ENCODE peak calls at places on chromosomes 12 and 14, in five cellular contexts. One of them, this sample, is unnamed. For H3K27me3, the result is how much of the 10 kb centered on the place peaks cover.

GRCh38 chr12:81644503-81644902 is 114.6 kb downstream of the PPFIA2 start:
- DNase-seq in hepatocyte: peak
- DNase-seq in adipocyte: peak
- DNase-seq in aorta: no peak
- DNase-seq in pancreas: no peak
- DNase-seq in this sample: peak

GRCh38 chr12:113056631-113057488 is at the start of gene DTX1:
- DNase-seq in hepatocyte: no peak
- DNase-seq in adipocyte: peak
- DNase-seq in aorta: no peak
- DNase-seq in pancreas: peak
- DNase-seq in this sample: no peak

GRCh38 chr12:1350055-1350933 is 244.1 kb downstream of the FBXL14 start:
- DNase-seq in hepatocyte: peak
- DNase-seq in adipocyte: peak
- DNase-seq in aorta: no peak
- DNase-seq in pancreas: no peak
- DNase-seq in this sample: no peak

GRCh38 chr12:97140355-97140754 is 233.3 kb downstream of the NEDD1 start:
- DNase-seq in hepatocyte: no peak
- DNase-seq in adipocyte: no peak
- DNase-seq in aorta: no peak
- DNase-seq in pancreas: no peak
- DNase-seq in this sample: no peak

GRCh38 chr14:90513151-90514014 is 116.6 kb downstream of the CALM1 start:
- DNase-seq in hepatocyte: peak
- DNase-seq in adipocyte: no peak
- DNase-seq in aorta: peak
- DNase-seq in pancreas: peak
- DNase-seq in this sample: no peak

GRCh38 chr14:72781476-72782181 is 112.3 kb downstream of the DPF3 start:
- DNase-seq in hepatocyte: peak
- DNase-seq in adipocyte: peak
- DNase-seq in aorta: no peak
- DNase-seq in pancreas: no peak
- DNase-seq in this sample: no peak

GRCh38 chr12:128755565-128755964 is 68.2 kb downstream of the SLC15A4 start:
- DNase-seq in hepatocyte: no peak
- DNase-seq in adipocyte: no peak
- DNase-seq in aorta: no peak
- DNase-seq in pancreas: no peak
- DNase-seq in this sample: no peak

GRCh38 chr14:35349966-35350365 is 54.6 kb downstream of the NFKBIA start:
- DNase-seq in hepatocyte: no peak
- DNase-seq in adipocyte: no peak
- DNase-seq in aorta: peak
- DNase-seq in pancreas: no peak
- DNase-seq in this sample: no peak

GRCh38 chr14:53537421-53538315 is 384.5 kb upstream of the DDHD1 start:
- DNase-seq in hepatocyte: peak
- DNase-seq in adipocyte: peak
- DNase-seq in aorta: no peak
- DNase-seq in pancreas: no peak
- DNase-seq in this sample: no peak

GRCh38 chr12:102024765-102025164 is 37.0 kb downstream of the WASHC3 start:
- DNase-seq in hepatocyte: no peak
- DNase-seq in adipocyte: peak
- DNase-seq in aorta: no peak
- DNase-seq in pancreas: no peak
- DNase-seq in this sample: no peak

DNA sequence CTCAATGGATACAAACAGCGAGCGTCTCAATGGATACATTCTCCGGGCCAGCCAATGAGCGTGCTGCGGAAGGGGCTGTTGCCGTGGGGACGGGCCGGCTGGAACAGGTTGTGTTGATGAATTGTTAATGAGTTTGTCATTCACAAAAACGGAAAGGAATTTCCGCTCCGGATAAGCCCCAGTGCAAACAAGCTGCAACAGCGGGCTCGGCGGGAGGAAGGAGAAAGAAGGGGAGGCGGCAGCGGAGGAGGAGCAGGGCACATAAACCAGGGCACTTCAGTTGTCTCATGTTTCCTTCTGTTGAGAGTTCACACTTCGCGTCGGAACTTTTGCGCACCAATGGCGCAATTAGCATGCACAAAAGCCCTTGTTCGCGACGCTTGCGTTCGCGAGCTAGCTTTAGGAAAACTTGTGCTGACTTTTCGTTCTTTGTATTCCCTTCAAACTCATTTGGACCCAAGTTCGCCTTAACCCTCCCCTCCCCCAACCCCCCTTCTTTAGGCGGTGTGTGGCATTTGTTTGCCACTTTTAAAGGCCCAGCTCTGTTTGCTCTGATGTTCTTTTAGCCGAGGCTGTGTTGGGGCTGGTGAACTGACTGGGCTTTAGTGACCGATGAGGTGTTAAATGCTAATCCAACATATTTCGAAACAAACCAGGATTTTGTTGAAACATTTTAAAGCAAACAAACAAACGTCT is at the start of gene DUSP6:
- DNase-seq in hepatocyte: peak
- DNase-seq in adipocyte: peak
- DNase-seq in aorta: peak
- DNase-seq in pancreas: peak
- DNase-seq in this sample: peak
- H3K27me3 ChIP-seq in hepatocyte: under half
- H3K27me3 ChIP-seq in adipocyte: under half
- H3K27me3 ChIP-seq in aorta: under half
- H3K27me3 ChIP-seq in pancreas: under half
- H3K27me3 ChIP-seq in this sample: under half

GRCh38 chr14:61042220-61042619 is 61.2 kb downstream of the SLC38A6 start:
- DNase-seq in hepatocyte: no peak
- DNase-seq in adipocyte: no peak
- DNase-seq in aorta: no peak
- DNase-seq in pancreas: no peak
- DNase-seq in this sample: no peak
- H3K27me3 ChIP-seq in hepatocyte: under half
- H3K27me3 ChIP-seq in adipocyte: under half
- H3K27me3 ChIP-seq in aorta: under half
- H3K27me3 ChIP-seq in pancreas: under half
- H3K27me3 ChIP-seq in this sample: under half

GRCh38 chr12:54042970-54043744 is 10.3 kb downstream of the HOXC5 start:
- DNase-seq in hepatocyte: no peak
- DNase-seq in adipocyte: no peak
- DNase-seq in aorta: no peak
- DNase-seq in pancreas: no peak
- DNase-seq in this sample: no peak
- H3K27me3 ChIP-seq in hepatocyte: half or more
- H3K27me3 ChIP-seq in adipocyte: under half
- H3K27me3 ChIP-seq in aorta: under half
- H3K27me3 ChIP-seq in pancreas: under half
- H3K27me3 ChIP-seq in this sample: under half

DNA sequence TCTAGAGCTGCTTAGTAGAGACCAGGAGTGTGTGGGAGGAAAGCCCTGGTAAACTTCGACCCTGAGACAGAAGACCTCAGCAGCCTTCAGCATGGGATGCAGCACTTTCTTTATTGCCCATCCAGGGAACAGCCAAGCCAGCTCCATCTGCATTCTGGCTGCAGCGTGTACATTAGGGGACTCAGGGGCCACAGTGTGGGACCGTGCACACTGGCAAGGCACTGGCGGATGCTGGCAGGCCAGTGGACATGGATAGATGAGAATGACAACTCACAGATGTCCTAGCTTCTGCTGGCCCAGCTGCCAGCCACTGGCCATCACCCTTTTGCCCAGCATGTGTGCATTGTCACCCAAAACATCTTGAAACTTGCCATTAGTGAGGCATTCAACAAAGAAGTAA is 12.5 kb downstream of the PLD4 start:
- DNase-seq in hepatocyte: no peak
- DNase-seq in adipocyte: no peak
- DNase-seq in aorta: peak
- DNase-seq in pancreas: no peak
- DNase-seq in this sample: no peak
- H3K27me3 ChIP-seq in hepatocyte: half or more
- H3K27me3 ChIP-seq in adipocyte: under half
- H3K27me3 ChIP-seq in aorta: under half
- H3K27me3 ChIP-seq in pancreas: under half
- H3K27me3 ChIP-seq in this sample: half or more

DNA sequence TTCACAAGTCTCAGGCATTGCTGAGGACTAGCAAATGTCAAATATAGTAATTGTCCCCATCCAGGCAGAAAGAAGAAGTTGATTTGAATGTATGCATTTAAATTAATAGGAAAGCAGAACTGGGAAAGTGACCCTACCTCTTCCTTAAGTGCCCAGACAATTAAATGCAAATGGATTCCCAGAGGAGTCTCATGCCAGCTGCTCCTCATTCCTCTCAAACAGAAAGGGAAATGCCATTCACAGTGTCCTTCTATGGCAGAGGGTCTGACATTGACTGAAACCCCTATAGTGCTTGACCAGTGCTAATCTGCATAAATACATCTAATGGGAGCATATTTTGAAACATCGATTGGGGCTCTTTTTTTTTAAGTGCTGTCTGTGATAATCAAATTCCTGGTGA is 292.4 kb upstream of the SEL1L start:
- DNase-seq in hepatocyte: no peak
- DNase-seq in adipocyte: no peak
- DNase-seq in aorta: no peak
- DNase-seq in pancreas: no peak
- DNase-seq in this sample: no peak
- H3K27me3 ChIP-seq in hepatocyte: under half
- H3K27me3 ChIP-seq in adipocyte: under half
- H3K27me3 ChIP-seq in aorta: under half
- H3K27me3 ChIP-seq in pancreas: under half
- H3K27me3 ChIP-seq in this sample: under half

This sample was measured in neuronal stem cell.